ENCODE peak calls at places on chromosomes 13 and 19, in six cellular contexts. One of them, this sample, is unnamed.

GRCh38 chr13:41610426-41610825 is 153.1 kb downstream of the RGCC start:
- DNase-seq in sigmoid colon: no peak
- DNase-seq in IMR-90: peak
- DNase-seq in cardiac fibroblast: peak
- DNase-seq in GM13976: no peak
- DNase-seq in epithelial cell of proximal tubule: no peak
- DNase-seq in this sample: no peak

GRCh38 chr19:42531313-42531712 is 3.0 kb upstream of the CEACAM1 start:
- DNase-seq in IMR-90: no peak
- DNase-seq in cardiac fibroblast: no peak
- DNase-seq in sigmoid colon: peak
- DNase-seq in GM13976: no peak
- DNase-seq in epithelial cell of proximal tubule: no peak
- DNase-seq in this sample: no peak

GRCh38 chr19:48244289-48244688 is 11.4 kb downstream of the CARD8 start:
- DNase-seq in sigmoid colon: no peak
- DNase-seq in epithelial cell of proximal tubule: no peak
- DNase-seq in GM13976: no peak
- DNase-seq in IMR-90: no peak
- DNase-seq in cardiac fibroblast: peak
- DNase-seq in this sample: no peak

GRCh38 chr19:16018106-16018755 is 58.1 kb upstream of the TPM4 start:
- DNase-seq in cardiac fibroblast: no peak
- DNase-seq in epithelial cell of proximal tubule: no peak
- DNase-seq in IMR-90: no peak
- DNase-seq in sigmoid colon: peak
- DNase-seq in GM13976: peak
- DNase-seq in this sample: no peak

GRCh38 chr19:19554074-19555023 is 16.3 kb downstream of the CILP2 start:
- DNase-seq in epithelial cell of proximal tubule: no peak
- DNase-seq in IMR-90: peak
- DNase-seq in cardiac fibroblast: peak
- DNase-seq in GM13976: peak
- DNase-seq in sigmoid colon: no peak
- DNase-seq in this sample: no peak

GRCh38 chr19:1141944-1142343 is 32.1 kb downstream of the SBNO2 start:
- DNase-seq in cardiac fibroblast: no peak
- DNase-seq in sigmoid colon: no peak
- DNase-seq in epithelial cell of proximal tubule: no peak
- DNase-seq in IMR-90: no peak
- DNase-seq in GM13976: no peak
- DNase-seq in this sample: no peak

GRCh38 chr19:42441047-42441440 is 1.7 kb downstream of the CXCL17 start:
- DNase-seq in GM13976: no peak
- DNase-seq in epithelial cell of proximal tubule: no peak
- DNase-seq in cardiac fibroblast: no peak
- DNase-seq in IMR-90: no peak
- DNase-seq in sigmoid colon: no peak
- DNase-seq in this sample: no peak

GRCh38 chr13:81106348-81106747 is 765.4 kb upstream of the SPRY2 start:
- DNase-seq in IMR-90: no peak
- DNase-seq in sigmoid colon: no peak
- DNase-seq in GM13976: no peak
- DNase-seq in cardiac fibroblast: no peak
- DNase-seq in epithelial cell of proximal tubule: no peak
- DNase-seq in this sample: no peak

GRCh38 chr19:20662421-20663105 is 1.2 kb upstream of the ZNF626 start:
- DNase-seq in epithelial cell of proximal tubule: no peak
- DNase-seq in sigmoid colon: no peak
- DNase-seq in cardiac fibroblast: no peak
- DNase-seq in GM13976: no peak
- DNase-seq in IMR-90: no peak
- DNase-seq in this sample: no peak

GRCh38 chr19:50792246-50792851 is 2.1 kb downstream of the ACP4 start:
- DNase-seq in epithelial cell of proximal tubule: no peak
- DNase-seq in cardiac fibroblast: no peak
- DNase-seq in IMR-90: no peak
- DNase-seq in GM13976: no peak
- DNase-seq in sigmoid colon: no peak
- DNase-seq in this sample: no peak

GRCh38 chr13:24684600-24684998 is 4.4 kb downstream of the ATP12A start:
- DNase-seq in cardiac fibroblast: no peak
- DNase-seq in GM13976: peak
- DNase-seq in epithelial cell of proximal tubule: no peak
- DNase-seq in IMR-90: no peak
- DNase-seq in sigmoid colon: no peak
- DNase-seq in this sample: no peak

GRCh38 chr13:19605161-19605955 is 28.1 kb upstream of the MPHOSPH8 start:
- DNase-seq in IMR-90: peak
- DNase-seq in GM13976: no peak
- DNase-seq in epithelial cell of proximal tubule: no peak
- DNase-seq in cardiac fibroblast: no peak
- DNase-seq in sigmoid colon: no peak
- DNase-seq in this sample: no peak

GRCh38 chr13:32941368-32941767 is 74.9 kb upstream of the KL start:
- DNase-seq in sigmoid colon: no peak
- DNase-seq in IMR-90: no peak
- DNase-seq in cardiac fibroblast: peak
- DNase-seq in GM13976: no peak
- DNase-seq in epithelial cell of proximal tubule: no peak
- DNase-seq in this sample: no peak

GRCh38 chr19:48090281-48090802 is 20.3 kb downstream of the PLA2G4C start:
- DNase-seq in cardiac fibroblast: no peak
- DNase-seq in sigmoid colon: no peak
- DNase-seq in GM13976: no peak
- DNase-seq in IMR-90: no peak
- DNase-seq in epithelial cell of proximal tubule: no peak
- DNase-seq in this sample: no peak

GRCh38 chr19:18063463-18063862 is 23.3 kb downstream of the IL12RB1 start:
- DNase-seq in sigmoid colon: no peak
- DNase-seq in epithelial cell of proximal tubule: no peak
- DNase-seq in cardiac fibroblast: no peak
- DNase-seq in IMR-90: no peak
- DNase-seq in GM13976: no peak
- DNase-seq in this sample: no peak

GRCh38 chr19:18603958-18604819 is 2.4 kb downstream of the CRLF1 start:
- DNase-seq in GM13976: peak
- DNase-seq in sigmoid colon: no peak
- DNase-seq in IMR-90: no peak
- DNase-seq in epithelial cell of proximal tubule: no peak
- DNase-seq in cardiac fibroblast: no peak
- DNase-seq in this sample: no peak

GRCh38 chr13:23724196-23724970 is 154.2 kb downstream of the TNFRSF19 start:
- DNase-seq in sigmoid colon: no peak
- DNase-seq in IMR-90: peak
- DNase-seq in GM13976: no peak
- DNase-seq in cardiac fibroblast: no peak
- DNase-seq in epithelial cell of proximal tubule: no peak
- DNase-seq in this sample: no peak

GRCh38 chr19:48963371-48964204 is 1.5 kb upstream of the FTL start:
- DNase-seq in GM13976: peak
- DNase-seq in sigmoid colon: peak
- DNase-seq in cardiac fibroblast: peak
- DNase-seq in epithelial cell of proximal tubule: no peak
- DNase-seq in IMR-90: peak
- DNase-seq in this sample: no peak

GRCh38 chr13:59318320-59318930 is 845.3 kb downstream of the DIAPH3 start:
- DNase-seq in cardiac fibroblast: peak
- DNase-seq in epithelial cell of proximal tubule: no peak
- DNase-seq in GM13976: peak
- DNase-seq in IMR-90: peak
- DNase-seq in sigmoid colon: no peak
- DNase-seq in this sample: peak

GRCh38 chr13:30593001-30593400 is 24.7 kb upstream of the USPL1 start:
- DNase-seq in epithelial cell of proximal tubule: no peak
- DNase-seq in cardiac fibroblast: no peak
- DNase-seq in sigmoid colon: no peak
- DNase-seq in IMR-90: no peak
- DNase-seq in GM13976: peak
- DNase-seq in this sample: no peak

GRCh38 chr13:50124536-50125305 is 109.5 kb downstream of the KCNRG start:
- DNase-seq in GM13976: peak
- DNase-seq in cardiac fibroblast: peak
- DNase-seq in IMR-90: peak
- DNase-seq in sigmoid colon: peak
- DNase-seq in epithelial cell of proximal tubule: no peak
- DNase-seq in this sample: peak

GRCh38 chr13:50125306-50125555 is 110.0 kb downstream of the KCNRG start:
- DNase-seq in GM13976: no peak
- DNase-seq in epithelial cell of proximal tubule: no peak
- DNase-seq in IMR-90: no peak
- DNase-seq in cardiac fibroblast: no peak
- DNase-seq in sigmoid colon: no peak
- DNase-seq in this sample: no peak

GRCh38 chr13:50123515-50123861 is 108.2 kb downstream of the KCNRG start:
- DNase-seq in GM13976: peak
- DNase-seq in cardiac fibroblast: no peak
- DNase-seq in sigmoid colon: no peak
- DNase-seq in epithelial cell of proximal tubule: no peak
- DNase-seq in IMR-90: no peak
- DNase-seq in this sample: no peak

GRCh38 chr13:50123002-50123401 is 107.8 kb downstream of the KCNRG start:
- DNase-seq in epithelial cell of proximal tubule: no peak
- DNase-seq in GM13976: no peak
- DNase-seq in IMR-90: no peak
- DNase-seq in cardiac fibroblast: no peak
- DNase-seq in sigmoid colon: no peak
- DNase-seq in this sample: no peak

GRCh38 chr13:50123862-50124535 is 108.8 kb downstream of the KCNRG start:
- DNase-seq in sigmoid colon: peak
- DNase-seq in IMR-90: peak
- DNase-seq in GM13976: peak
- DNase-seq in epithelial cell of proximal tubule: peak
- DNase-seq in cardiac fibroblast: peak
- DNase-seq in this sample: peak
- TF ChIP-seq CTCF in sigmoid colon: no peak
- TF ChIP-seq CTCF in IMR-90: peak
- TF ChIP-seq CTCF in GM13976: peak
- TF ChIP-seq CTCF in epithelial cell of proximal tubule: no peak
- TF ChIP-seq CTCF in cardiac fibroblast: no peak
- TF ChIP-seq CTCF in this sample: no peak

GRCh38 chr13:48334534-48335127 is 31.1 kb downstream of the RB1 start:
- DNase-seq in cardiac fibroblast: peak
- DNase-seq in GM13976: peak
- DNase-seq in epithelial cell of proximal tubule: no peak
- DNase-seq in IMR-90: peak
- DNase-seq in sigmoid colon: no peak
- DNase-seq in this sample: no peak
- TF ChIP-seq CTCF in cardiac fibroblast: peak
- TF ChIP-seq CTCF in GM13976: peak
- TF ChIP-seq CTCF in epithelial cell of proximal tubule: peak
- TF ChIP-seq CTCF in IMR-90: peak
- TF ChIP-seq CTCF in sigmoid colon: peak
- TF ChIP-seq CTCF in this sample: peak

GRCh38 chr13:94119360-94119936 is 360.0 kb downstream of the DCT start:
- DNase-seq in cardiac fibroblast: no peak
- DNase-seq in IMR-90: no peak
- DNase-seq in GM13976: no peak
- DNase-seq in sigmoid colon: no peak
- DNase-seq in epithelial cell of proximal tubule: peak
- DNase-seq in this sample: no peak

GRCh38 chr13:94112227-94112626 is 367.3 kb downstream of the DCT start:
- DNase-seq in sigmoid colon: no peak
- DNase-seq in GM13976: no peak
- DNase-seq in IMR-90: peak
- DNase-seq in cardiac fibroblast: peak
- DNase-seq in epithelial cell of proximal tubule: peak
- DNase-seq in this sample: peak

GRCh38 chr13:94112731-94113130 is 366.8 kb downstream of the DCT start:
- DNase-seq in IMR-90: no peak
- DNase-seq in GM13976: no peak
- DNase-seq in sigmoid colon: no peak
- DNase-seq in cardiac fibroblast: no peak
- DNase-seq in epithelial cell of proximal tubule: no peak
- DNase-seq in this sample: no peak

GRCh38 chr13:94114166-94114565 is 365.3 kb downstream of the DCT start:
- DNase-seq in GM13976: no peak
- DNase-seq in sigmoid colon: no peak
- DNase-seq in cardiac fibroblast: no peak
- DNase-seq in IMR-90: no peak
- DNase-seq in epithelial cell of proximal tubule: no peak
- DNase-seq in this sample: no peak

DNA sequence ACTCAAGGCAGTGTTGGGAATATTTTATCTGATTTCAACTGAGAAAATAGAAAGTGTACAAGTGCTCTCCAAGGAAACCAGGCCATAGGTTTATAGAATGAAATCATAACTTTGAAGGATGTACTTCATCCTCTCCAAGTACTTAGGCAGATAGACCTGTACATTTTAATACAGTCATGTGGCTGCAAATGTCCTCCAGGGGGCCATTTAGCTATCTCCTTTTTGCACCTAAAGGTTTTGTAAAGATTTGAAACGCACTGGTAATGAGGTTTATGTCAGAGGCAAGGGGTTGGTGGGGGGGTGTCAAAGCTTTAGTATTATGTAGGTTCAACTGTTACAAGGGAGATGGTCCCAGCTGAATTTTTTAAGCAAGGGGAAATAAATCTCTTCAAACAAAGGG is 364.4 kb downstream of the DCT start:
- DNase-seq in IMR-90: no peak
- DNase-seq in epithelial cell of proximal tubule: no peak
- DNase-seq in cardiac fibroblast: no peak
- DNase-seq in GM13976: no peak
- DNase-seq in sigmoid colon: no peak
- DNase-seq in this sample: no peak
- TF ChIP-seq CTCF in IMR-90: no peak
- TF ChIP-seq CTCF in epithelial cell of proximal tubule: peak
- TF ChIP-seq CTCF in cardiac fibroblast: no peak
- TF ChIP-seq CTCF in GM13976: no peak
- TF ChIP-seq CTCF in sigmoid colon: no peak
- TF ChIP-seq CTCF in this sample: no peak

DNA sequence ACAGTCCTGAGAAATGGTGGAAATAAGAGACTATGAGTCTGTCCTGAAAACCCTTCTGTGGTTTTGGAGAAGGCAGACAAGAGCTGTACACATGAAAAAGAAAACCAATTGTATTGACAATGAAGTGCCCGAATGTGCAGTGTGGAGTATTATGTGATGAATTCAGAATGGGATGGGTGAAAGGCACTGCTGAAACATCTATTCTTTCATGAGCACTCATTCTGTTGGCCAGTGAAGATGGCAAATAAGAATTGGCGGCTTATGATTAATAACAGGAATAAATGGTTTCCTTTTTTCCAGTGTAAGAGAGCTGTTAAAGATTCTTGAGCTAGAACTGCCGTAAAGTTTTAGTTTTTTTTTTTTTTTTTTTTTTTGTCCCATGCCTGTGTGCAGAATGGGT is 5.7 kb downstream of the POLR1D start:
- DNase-seq in GM13976: no peak
- DNase-seq in sigmoid colon: no peak
- DNase-seq in IMR-90: no peak
- DNase-seq in epithelial cell of proximal tubule: no peak
- DNase-seq in cardiac fibroblast: no peak
- DNase-seq in this sample: no peak
- TF ChIP-seq CTCF in GM13976: no peak
- TF ChIP-seq CTCF in sigmoid colon: no peak
- TF ChIP-seq CTCF in IMR-90: no peak
- TF ChIP-seq CTCF in epithelial cell of proximal tubule: no peak
- TF ChIP-seq CTCF in cardiac fibroblast: no peak
- TF ChIP-seq CTCF in this sample: no peak

GRCh38 chr13:102974574-102975195 is 91.5 kb downstream of the SLC10A2 start:
- DNase-seq in sigmoid colon: no peak
- DNase-seq in IMR-90: no peak
- DNase-seq in cardiac fibroblast: no peak
- DNase-seq in GM13976: no peak
- DNase-seq in epithelial cell of proximal tubule: no peak
- DNase-seq in this sample: no peak
- TF ChIP-seq CTCF in sigmoid colon: no peak
- TF ChIP-seq CTCF in IMR-90: no peak
- TF ChIP-seq CTCF in cardiac fibroblast: no peak
- TF ChIP-seq CTCF in GM13976: no peak
- TF ChIP-seq CTCF in epithelial cell of proximal tubule: no peak
- TF ChIP-seq CTCF in this sample: no peak

GRCh38 chr13:85896516-85897450 is 97.6 kb upstream of the SLITRK6 start:
- DNase-seq in sigmoid colon: no peak
- DNase-seq in cardiac fibroblast: no peak
- DNase-seq in epithelial cell of proximal tubule: no peak
- DNase-seq in IMR-90: peak
- DNase-seq in GM13976: no peak
- DNase-seq in this sample: no peak
- TF ChIP-seq CTCF in sigmoid colon: no peak
- TF ChIP-seq CTCF in cardiac fibroblast: no peak
- TF ChIP-seq CTCF in epithelial cell of proximal tubule: peak
- TF ChIP-seq CTCF in IMR-90: peak
- TF ChIP-seq CTCF in GM13976: no peak
- TF ChIP-seq CTCF in this sample: peak